ENCODE peak calls at places on chromosomes 13 and 19, in ten cellular contexts. Q, X, T, M, Y, I, J, W, D and U are unnamed samples.

GRCh38 chr13:73355134-73355533 is 296.3 kb downstream of the KLF5 start:
- DNase-seq in Q (no peak), X (no peak), T (no peak), M (no peak), Y (no peak), I (no peak), J (no peak), W (no peak), D (no peak), U (no peak)

GRCh38 chr13:66899955-66900354 is 330.2 kb downstream of the PCDH9 start:
- DNase-seq in Q (no peak), X (no peak), T (no peak), M (no peak), Y (no peak), I (no peak), J (no peak), W (no peak), D (no peak), U (no peak)

GRCh38 chr19:14433454-14434156 is 499 bp downstream of the PKN1 start:
- DNase-seq in Q (no peak), X (peak), T (no peak), M (peak), Y (peak), I (no peak), J (no peak), W (no peak), D (no peak), U (no peak)

GRCh38 chr13:103282571-103283450 is 216.6 kb upstream of the SLC10A2 start:
- DNase-seq in Q (no peak), X (peak), T (no peak), M (no peak), Y (no peak), I (peak), J (no peak), W (no peak), D (no peak), U (no peak)

GRCh38 chr13:113666324-113666660 is 727 bp upstream of the GRK1 start:
- DNase-seq in Q (no peak), X (no peak), T (no peak), M (peak), Y (peak), I (no peak), J (no peak), W (no peak), D (no peak), U (peak)

GRCh38 chr19:35858311-35858710 is 1.6 kb downstream of the KIRREL2 start:
- DNase-seq in Q (no peak), X (peak), T (no peak), M (no peak), Y (no peak), I (no peak), J (no peak), W (no peak), D (no peak), U (no peak)

GRCh38 chr19:52735734-52736133 is 890 bp upstream of the ZNF611 start:
- DNase-seq in Q (peak), X (peak), T (no peak), M (peak), Y (peak), I (no peak), J (peak), W (no peak), D (peak), U (no peak)

GRCh38 chr19:788821-789472 is 8.3 kb upstream of the PTBP1 start:
- DNase-seq in Q (no peak), X (no peak), T (no peak), M (no peak), Y (no peak), I (no peak), J (no peak), W (no peak), D (no peak), U (peak)

GRCh38 chr13:63741029-63741813 is 2325.6 kb upstream of the PCDH20 start:
- DNase-seq in Q (no peak), X (no peak), T (no peak), M (no peak), Y (no peak), I (no peak), J (no peak), W (no peak), D (no peak), U (peak)

GRCh38 chr19:45782820-45783785 is 813 bp upstream of the DMPK start:
- DNase-seq in Q (peak), X (no peak), T (no peak), M (no peak), Y (no peak), I (no peak), J (no peak), W (no peak), D (peak), U (no peak)

GRCh38 chr13:23644527-23644926 is 74.3 kb downstream of the TNFRSF19 start:
- DNase-seq in Q (no peak), X (no peak), T (no peak), M (no peak), Y (no peak), I (no peak), J (no peak), W (no peak), D (no peak), U (no peak)

GRCh38 chr19:35144600-35145436 is 1.8 kb downstream of the FXYD7 start:
- DNase-seq in Q (no peak), X (peak), T (no peak), M (no peak), Y (no peak), I (no peak), J (no peak), W (no peak), D (no peak), U (no peak)

GRCh38 chr19:23996549-23996948 is 81.9 kb downstream of the ZNF726 start:
- DNase-seq in Q (no peak), X (no peak), T (no peak), M (no peak), Y (no peak), I (no peak), J (no peak), W (peak), D (no peak), U (no peak)

GRCh38 chr13:44806841-44807240 is 182.4 kb downstream of the NUFIP1 start:
- DNase-seq in Q (no peak), X (no peak), T (no peak), M (no peak), Y (no peak), I (no peak), J (no peak), W (no peak), D (no peak), U (no peak)

GRCh38 chr19:48444129-48444932 is 1.5 kb upstream of the GRWD1 start:
- DNase-seq in Q (no peak), X (no peak), T (no peak), M (no peak), Y (no peak), I (no peak), J (no peak), W (no peak), D (no peak), U (no peak)

GRCh38 chr19:17089238-17089637 is 13.7 kb downstream of the MYO9B start:
- DNase-seq in Q (no peak), X (peak), T (no peak), M (no peak), Y (no peak), I (peak), J (no peak), W (no peak), D (peak), U (no peak)

GRCh38 chr19:45608948-45609347 is 6.9 kb upstream of the GPR4 start:
- DNase-seq in Q (no peak), X (no peak), T (no peak), M (no peak), Y (no peak), I (no peak), J (no peak), W (no peak), D (no peak), U (no peak)

GRCh38 chr13:25406377-25406776 is 34.6 kb downstream of the ATP8A2 start:
- DNase-seq in Q (no peak), X (no peak), T (no peak), M (no peak), Y (no peak), I (no peak), J (no peak), W (peak), D (no peak), U (no peak)
- TF ChIP-seq CTCF in Q (no peak), X (no peak), T (no peak), M (no peak), Y (no peak), I (peak), J (no peak), W (no peak), D (no peak), U (no peak)

DNA sequence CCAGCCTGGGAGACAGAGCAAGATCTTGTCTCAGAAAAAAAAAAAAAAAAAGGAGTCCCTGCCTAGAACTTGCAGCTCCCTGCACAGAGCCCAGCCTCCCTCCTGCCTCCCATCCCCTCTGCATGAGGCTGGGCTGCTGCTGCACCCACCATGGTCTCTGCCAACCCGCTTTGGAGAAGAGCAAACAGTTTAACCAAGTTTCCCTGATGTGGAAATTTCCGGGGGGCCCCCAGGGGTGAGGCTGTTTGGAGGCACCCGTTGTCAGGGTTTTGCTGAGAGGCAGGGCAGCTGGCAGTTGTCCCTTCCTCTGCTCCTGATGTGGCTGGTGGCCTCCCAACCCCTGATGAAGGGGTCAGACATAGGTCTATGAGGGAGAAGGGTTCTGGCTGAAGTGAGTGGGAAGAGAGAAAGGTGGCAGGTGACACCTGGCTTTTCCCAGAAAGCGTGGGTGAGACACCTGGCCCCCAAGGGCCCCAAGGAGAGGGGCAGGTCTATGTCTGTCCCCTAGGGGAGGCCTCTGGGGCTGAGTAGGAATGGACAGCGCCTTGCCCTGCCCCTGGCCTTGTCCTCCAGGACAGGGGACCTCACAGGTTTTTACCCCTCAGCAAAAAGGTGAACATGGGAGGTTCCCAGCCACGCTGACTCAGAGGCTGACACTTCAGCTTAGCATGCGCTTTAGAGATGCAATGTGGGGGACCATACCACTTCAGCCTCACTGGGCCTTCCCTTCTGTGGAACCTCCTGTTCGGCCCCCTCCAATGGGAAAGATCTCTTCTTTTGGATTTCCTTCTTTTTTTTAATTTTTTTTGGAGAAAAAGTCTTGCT is 5.5 kb downstream of the LRP3 start:
- DNase-seq in Q (no peak), X (no peak), T (no peak), M (no peak), Y (no peak), I (no peak), J (no peak), W (no peak), D (no peak), U (no peak)
- TF ChIP-seq CTCF in Q (no peak), X (no peak), T (no peak), M (no peak), Y (no peak), I (no peak), J (no peak), W (no peak), D (no peak), U (no peak)

GRCh38 chr19:6734096-6734696 is 3.2 kb downstream of the GPR108 start:
- DNase-seq in Q (no peak), X (peak), T (no peak), M (no peak), Y (no peak), I (no peak), J (no peak), W (no peak), D (no peak), U (no peak)

GRCh38 chr19:6731822-6732221 is 5.6 kb downstream of the GPR108 start:
- DNase-seq in Q (no peak), X (no peak), T (no peak), M (no peak), Y (no peak), I (no peak), J (no peak), W (no peak), D (no peak), U (no peak)

GRCh38 chr19:6735181-6735891 is 2.0 kb downstream of the GPR108 start:
- DNase-seq in Q (no peak), X (peak), T (no peak), M (no peak), Y (no peak), I (no peak), J (no peak), W (no peak), D (no peak), U (no peak)

GRCh38 chr19:6732803-6733337 is 4.5 kb downstream of the GPR108 start:
- DNase-seq in Q (no peak), X (no peak), T (no peak), M (no peak), Y (no peak), I (no peak), J (no peak), W (no peak), D (no peak), U (no peak)

GRCh38 chr19:6733338-6734095 is 3.9 kb downstream of the GPR108 start:
- DNase-seq in Q (no peak), X (no peak), T (no peak), M (no peak), Y (no peak), I (no peak), J (no peak), W (no peak), D (no peak), U (no peak)
- TF ChIP-seq CTCF in Q (no peak), X (peak), T (no peak), M (peak), Y (no peak), I (peak), J (peak), W (no peak), D (peak), U (no peak)

GRCh38 chr13:42048625-42049453 is at the start of gene DGKH:
- DNase-seq in Q (peak), X (peak), T (peak), M (peak), Y (peak), I (no peak), J (peak), W (peak), D (peak), U (no peak)
- TF ChIP-seq CTCF in Q (no peak), X (peak), T (no peak), M (no peak), Y (no peak), I (no peak), J (peak), W (no peak), D (peak), U (peak)